ENCODE peak calls at places on chromosomes 1 and 21, in nine cellular contexts. E, H, N, S, R, U, Z, Q and T are unnamed samples.

GRCh38 chr21:34580181-34580700 is 34.7 kb downstream of the RCAN1 start:
- DNase-seq in U (peak; percentile 11), N (no peak), H (peak; percentile 13), E (no peak), Z (no peak), Q (no peak), S (no peak), R (no peak), T (no peak)

GRCh38 chr1:31702836-31703404 is 897 bp downstream of the COL16A1 start:
- DNase-seq in E (no peak), U (peak; percentile 10), Z (no peak), S (no peak), H (no peak), N (no peak), R (no peak), Q (no peak), T (no peak)

GRCh38 chr1:13830170-13830569 is 130.2 kb downstream of the PRDM2 start:
- DNase-seq in U (no peak), Q (no peak), H (no peak), E (no peak), Z (no peak), N (no peak), S (no peak), R (no peak), T (no peak)

GRCh38 chr1:63305043-63305442 is 17.3 kb upstream of the FOXD3 start:
- DNase-seq in S (no peak), E (no peak), H (no peak), Z (no peak), Q (no peak), R (no peak), U (no peak), N (no peak), T (no peak)

GRCh38 chr1:164560076-164560475 is 1.1 kb downstream of the PBX1 start:
- DNase-seq in Q (no peak), E (no peak), Z (no peak), H (no peak), N (no peak), S (no peak), U (no peak), R (no peak), T (no peak)

GRCh38 chr21:32826317-32827167 is 55.0 kb upstream of the PAXBP1 start:
- DNase-seq in Z (peak; percentile 14), R (peak; percentile 49), N (peak; percentile 46), E (no peak), U (peak; percentile 64), S (peak; percentile 20), H (no peak), Q (no peak), T (peak; percentile 45)

GRCh38 chr1:36224537-36225297 is 474 bp downstream of the THRAP3 start:
- DNase-seq in E (peak; percentile 75), H (no peak), R (peak; percentile 81), S (no peak), Z (peak; percentile 76), N (no peak), Q (peak; percentile 64), U (peak; percentile 84), T (peak; percentile 89)

GRCh38 chr1:193700710-193701355 is 514.4 kb upstream of the B3GALT2 start:
- DNase-seq in R (peak; percentile 88), U (no peak), Z (no peak), S (no peak), E (no peak), Q (no peak), N (no peak), H (no peak), T (peak; percentile 42)

GRCh38 chr1:41395599-41395956 is 34.3 kb downstream of the FOXO6 start:
- DNase-seq in H (no peak), N (no peak), U (no peak), Z (no peak), Q (no peak), S (no peak), E (no peak), R (no peak), T (no peak)

GRCh38 chr1:75202751-75203150 is 68.6 kb downstream of the LHX8 start:
- DNase-seq in R (no peak), H (no peak), U (peak; percentile 64), E (no peak), Z (no peak), Q (no peak), S (no peak), N (no peak), T (peak; percentile 8)

GRCh38 chr1:231242516-231243198 is 1.6 kb downstream of the GNPAT start:
- DNase-seq in S (no peak), Z (no peak), U (peak; percentile 11), R (no peak), H (no peak), E (no peak), N (no peak), Q (no peak), T (peak; percentile 25)

GRCh38 chr1:231395051-231395995 is 26.8 kb downstream of the EGLN1 start:
- DNase-seq in R (peak; percentile 91), H (no peak), Z (no peak), Q (no peak), E (no peak), S (no peak), U (peak; percentile 91), N (peak; percentile 84), T (peak; percentile 88)

GRCh38 chr1:237684236-237684635 is 206.5 kb downstream of the ZP4 start:
- DNase-seq in E (no peak), Z (no peak), H (no peak), S (no peak), U (no peak), N (no peak), Q (no peak), R (peak; percentile 69), T (no peak)

GRCh38 chr1:77322061-77322900 is 40.5 kb downstream of the AK5 start:
- DNase-seq in E (no peak), N (no peak), S (no peak), U (peak; percentile 28), Q (no peak), R (peak; percentile 92), H (no peak), Z (no peak), T (peak; percentile 63)

GRCh38 chr1:41882068-41882477 is 36.6 kb downstream of the HIVEP3 start:
- DNase-seq in N (no peak), U (no peak), R (no peak), Q (no peak), E (no peak), Z (no peak), H (no peak), S (no peak), T (no peak)

GRCh38 chr1:23543707-23544443 is 12.8 kb upstream of the E2F2 start:
- DNase-seq in Q (no peak), S (no peak), H (no peak), U (no peak), Z (no peak), N (no peak), R (peak; percentile 34), E (no peak), T (no peak)

GRCh38 chr1:32933742-32934322 is 30.8 kb downstream of the RNF19B start:
- DNase-seq in Q (no peak), U (no peak), H (no peak), E (no peak), R (peak; percentile 83), N (peak; percentile 85), S (no peak), Z (no peak), T (peak; percentile 94)

GRCh38 chr1:61642475-61643232 is 82.3 kb downstream of the TM2D1 start:
- DNase-seq in S (no peak), Q (no peak), U (no peak), N (no peak), R (no peak), Z (no peak), E (no peak), H (no peak), T (no peak)

GRCh38 chr1:150272379-150272840 is at the start of gene C1orf54:
- DNase-seq in N (no peak), U (peak; percentile 60), Z (peak; percentile 70), S (no peak), E (no peak), H (peak; percentile 49), Q (no peak), R (no peak), T (peak; percentile 34)

GRCh38 chr1:173103006-173103405 is 52.3 kb upstream of the TNFSF18 start:
- DNase-seq in N (no peak), H (no peak), S (no peak), E (no peak), R (no peak), Q (no peak), U (no peak), Z (no peak), T (no peak)

GRCh38 chr1:227396539-227397355 is 78.5 kb upstream of the CDC42BPA start:
- DNase-seq in S (no peak), Q (no peak), Z (no peak), N (no peak), E (no peak), R (peak; percentile 77), H (no peak), U (no peak), T (peak; percentile 22)

GRCh38 chr1:235012436-235013210 is 116.0 kb downstream of the TOMM20 start:
- DNase-seq in U (peak; percentile 26), N (no peak), H (no peak), S (no peak), E (no peak), Z (no peak), R (no peak), Q (no peak), T (peak; percentile 73)

GRCh38 chr1:94988356-94988755 is 61.4 kb upstream of the CNN3 start:
- DNase-seq in N (no peak), Z (no peak), Q (no peak), U (no peak), R (peak; percentile 19), E (no peak), S (no peak), H (no peak), T (no peak)

GRCh38 chr1:54221867-54222484 is 22.0 kb downstream of the MRPL37 start:
- DNase-seq in S (no peak), Z (no peak), N (no peak), Q (no peak), R (no peak), E (no peak), H (no peak), U (no peak), T (no peak)

GRCh38 chr1:220067246-220068204 is 21.2 kb upstream of the EPRS1 start:
- DNase-seq in R (peak; percentile 58), U (no peak), Q (no peak), H (no peak), N (no peak), E (no peak), S (no peak), Z (no peak), T (no peak)

GRCh38 chr1:230218667-230219066 is 151.6 kb downstream of the GALNT2 start:
- DNase-seq in S (no peak), U (no peak), N (no peak), H (no peak), R (no peak), Z (no peak), E (no peak), Q (no peak), T (no peak)

GRCh38 chr1:18546026-18546425 is 65.3 kb downstream of the KLHDC7A start:
- DNase-seq in E (no peak), U (no peak), R (no peak), S (no peak), N (no peak), Q (no peak), H (no peak), Z (no peak), T (no peak)